ENCODE peak calls at places on chromosomes 1 and 21, in nine cellular contexts. One of them, this sample, is unnamed.

GRCh38 chr21:31945576-31945975 is 72.8 kb downstream of the HUNK start:
- DNase-seq in memory B cell: no peak
- DNase-seq in HCT116: no peak
- DNase-seq in GM06990: no peak
- DNase-seq in lung: no peak
- DNase-seq in T-helper 2 cell: no peak
- DNase-seq in GM23248: peak
- DNase-seq in CD4-positive, alpha-beta T cell: no peak
- DNase-seq in GF-D8: no peak
- DNase-seq in this sample: no peak

GRCh38 chr1:53110370-53111072 is 31.9 kb downstream of the SLC1A7 start:
- DNase-seq in memory B cell: no peak
- DNase-seq in HCT116: no peak
- DNase-seq in GM06990: no peak
- DNase-seq in lung: peak
- DNase-seq in T-helper 2 cell: no peak
- DNase-seq in GM23248: peak
- DNase-seq in CD4-positive, alpha-beta T cell: no peak
- DNase-seq in GF-D8: no peak
- DNase-seq in this sample: no peak

GRCh38 chr1:65026235-65026634 is 59.9 kb upstream of the JAK1 start:
- DNase-seq in memory B cell: no peak
- DNase-seq in HCT116: no peak
- DNase-seq in GM06990: no peak
- DNase-seq in lung: no peak
- DNase-seq in T-helper 2 cell: no peak
- DNase-seq in GM23248: no peak
- DNase-seq in CD4-positive, alpha-beta T cell: no peak
- DNase-seq in GF-D8: no peak
- DNase-seq in this sample: no peak

GRCh38 chr1:23394664-23395063 is 25.0 kb upstream of the ZNF436 start:
- DNase-seq in memory B cell: no peak
- DNase-seq in HCT116: no peak
- DNase-seq in GM06990: no peak
- DNase-seq in lung: peak
- DNase-seq in T-helper 2 cell: no peak
- DNase-seq in GM23248: peak
- DNase-seq in CD4-positive, alpha-beta T cell: no peak
- DNase-seq in GF-D8: no peak
- DNase-seq in this sample: no peak

GRCh38 chr1:1236945-1237873 is 5.2 kb downstream of the B3GALT6 start:
- DNase-seq in memory B cell: no peak
- DNase-seq in HCT116: no peak
- DNase-seq in GM06990: no peak
- DNase-seq in lung: no peak
- DNase-seq in T-helper 2 cell: no peak
- DNase-seq in GM23248: no peak
- DNase-seq in CD4-positive, alpha-beta T cell: no peak
- DNase-seq in GF-D8: no peak
- DNase-seq in this sample: no peak

GRCh38 chr1:42784946-42785693 is at the start of gene TMEM269:
- DNase-seq in memory B cell: no peak
- DNase-seq in HCT116: no peak
- DNase-seq in GM06990: no peak
- DNase-seq in lung: no peak
- DNase-seq in T-helper 2 cell: peak
- DNase-seq in GM23248: peak
- DNase-seq in CD4-positive, alpha-beta T cell: peak
- DNase-seq in GF-D8: no peak
- DNase-seq in this sample: no peak

GRCh38 chr1:218557731-218558130 is 212.6 kb downstream of the TGFB2 start:
- DNase-seq in memory B cell: no peak
- DNase-seq in HCT116: no peak
- DNase-seq in GM06990: no peak
- DNase-seq in lung: no peak
- DNase-seq in T-helper 2 cell: no peak
- DNase-seq in GM23248: no peak
- DNase-seq in CD4-positive, alpha-beta T cell: no peak
- DNase-seq in GF-D8: no peak
- DNase-seq in this sample: no peak

GRCh38 chr1:196295766-196296165 is 312.5 kb downstream of the KCNT2 start:
- DNase-seq in memory B cell: no peak
- DNase-seq in HCT116: no peak
- DNase-seq in GM06990: no peak
- DNase-seq in lung: no peak
- DNase-seq in T-helper 2 cell: no peak
- DNase-seq in GM23248: no peak
- DNase-seq in CD4-positive, alpha-beta T cell: no peak
- DNase-seq in GF-D8: no peak
- DNase-seq in this sample: no peak

GRCh38 chr1:211371406-211372105 is 44.9 kb downstream of the TRAF5 start:
- DNase-seq in memory B cell: no peak
- DNase-seq in HCT116: no peak
- DNase-seq in GM06990: no peak
- DNase-seq in lung: no peak
- DNase-seq in T-helper 2 cell: no peak
- DNase-seq in GM23248: no peak
- DNase-seq in CD4-positive, alpha-beta T cell: no peak
- DNase-seq in GF-D8: no peak
- DNase-seq in this sample: no peak

GRCh38 chr1:219568728-219569127 is 44.2 kb downstream of the ZC3H11B start:
- DNase-seq in memory B cell: no peak
- DNase-seq in HCT116: no peak
- DNase-seq in GM06990: no peak
- DNase-seq in lung: no peak
- DNase-seq in T-helper 2 cell: no peak
- DNase-seq in GM23248: peak
- DNase-seq in CD4-positive, alpha-beta T cell: no peak
- DNase-seq in GF-D8: no peak
- DNase-seq in this sample: no peak

GRCh38 chr1:161095230-161095629 is 2.9 kb upstream of the KLHDC9 start:
- DNase-seq in memory B cell: no peak
- DNase-seq in HCT116: no peak
- DNase-seq in GM06990: no peak
- DNase-seq in lung: no peak
- DNase-seq in T-helper 2 cell: no peak
- DNase-seq in GM23248: no peak
- DNase-seq in CD4-positive, alpha-beta T cell: no peak
- DNase-seq in GF-D8: no peak
- DNase-seq in this sample: no peak

GRCh38 chr1:172167801-172168596 is 252.5 kb upstream of the C1orf105 start:
- DNase-seq in memory B cell: no peak
- DNase-seq in HCT116: no peak
- DNase-seq in GM06990: no peak
- DNase-seq in lung: no peak
- DNase-seq in T-helper 2 cell: no peak
- DNase-seq in GM23248: peak
- DNase-seq in CD4-positive, alpha-beta T cell: no peak
- DNase-seq in GF-D8: no peak
- DNase-seq in this sample: no peak

GRCh38 chr1:80171101-80171500 is 1164.6 kb upstream of the ADGRL4 start:
- DNase-seq in memory B cell: no peak
- DNase-seq in HCT116: no peak
- DNase-seq in GM06990: no peak
- DNase-seq in lung: no peak
- DNase-seq in T-helper 2 cell: no peak
- DNase-seq in GM23248: no peak
- DNase-seq in CD4-positive, alpha-beta T cell: no peak
- DNase-seq in GF-D8: no peak
- DNase-seq in this sample: no peak

GRCh38 chr1:184199036-184199796 is 147.7 kb downstream of the TSEN15 start:
- DNase-seq in memory B cell: no peak
- DNase-seq in HCT116: no peak
- DNase-seq in GM06990: no peak
- DNase-seq in lung: no peak
- DNase-seq in T-helper 2 cell: no peak
- DNase-seq in GM23248: peak
- DNase-seq in CD4-positive, alpha-beta T cell: no peak
- DNase-seq in GF-D8: no peak
- DNase-seq in this sample: no peak

GRCh38 chr1:90745972-90746371 is 28.9 kb upstream of the BARHL2 start:
- DNase-seq in memory B cell: no peak
- DNase-seq in HCT116: no peak
- DNase-seq in GM06990: no peak
- DNase-seq in lung: no peak
- DNase-seq in T-helper 2 cell: no peak
- DNase-seq in GM23248: no peak
- DNase-seq in CD4-positive, alpha-beta T cell: no peak
- DNase-seq in GF-D8: no peak
- DNase-seq in this sample: no peak

GRCh38 chr21:15533618-15534017 is 196.2 kb upstream of the USP25 start:
- DNase-seq in memory B cell: no peak
- DNase-seq in HCT116: no peak
- DNase-seq in GM06990: no peak
- DNase-seq in lung: no peak
- DNase-seq in T-helper 2 cell: no peak
- DNase-seq in GM23248: no peak
- DNase-seq in CD4-positive, alpha-beta T cell: no peak
- DNase-seq in GF-D8: no peak
- DNase-seq in this sample: no peak

GRCh38 chr21:14943636-14944035 is 121.2 kb downstream of the NRIP1 start:
- DNase-seq in memory B cell: no peak
- DNase-seq in HCT116: no peak
- DNase-seq in GM06990: no peak
- DNase-seq in lung: no peak
- DNase-seq in T-helper 2 cell: no peak
- DNase-seq in GM23248: no peak
- DNase-seq in CD4-positive, alpha-beta T cell: no peak
- DNase-seq in GF-D8: no peak
- DNase-seq in this sample: no peak

GRCh38 chr1:37001697-37002096 is 32.6 kb downstream of the GRIK3 start:
- DNase-seq in memory B cell: no peak
- DNase-seq in HCT116: no peak
- DNase-seq in GM06990: no peak
- DNase-seq in lung: no peak
- DNase-seq in T-helper 2 cell: no peak
- DNase-seq in GM23248: no peak
- DNase-seq in CD4-positive, alpha-beta T cell: no peak
- DNase-seq in GF-D8: no peak
- DNase-seq in this sample: no peak

GRCh38 chr1:12477936-12478611 is 139.9 kb downstream of the DHRS3 start:
- DNase-seq in memory B cell: no peak
- DNase-seq in HCT116: peak
- DNase-seq in GM06990: no peak
- DNase-seq in lung: peak
- DNase-seq in T-helper 2 cell: no peak
- DNase-seq in GM23248: peak
- DNase-seq in CD4-positive, alpha-beta T cell: no peak
- DNase-seq in GF-D8: peak
- DNase-seq in this sample: peak

GRCh38 chr1:154386643-154387352 is 18.3 kb upstream of the IL6R start:
- DNase-seq in memory B cell: peak
- DNase-seq in HCT116: no peak
- DNase-seq in GM06990: peak
- DNase-seq in lung: peak
- DNase-seq in T-helper 2 cell: peak
- DNase-seq in GM23248: peak
- DNase-seq in CD4-positive, alpha-beta T cell: peak
- DNase-seq in GF-D8: no peak
- DNase-seq in this sample: no peak

GRCh38 chr1:76012341-76013208 is 62.0 kb upstream of the ST6GALNAC3 start:
- DNase-seq in memory B cell: no peak
- DNase-seq in HCT116: no peak
- DNase-seq in GM06990: no peak
- DNase-seq in lung: no peak
- DNase-seq in T-helper 2 cell: no peak
- DNase-seq in GM23248: peak
- DNase-seq in CD4-positive, alpha-beta T cell: no peak
- DNase-seq in GF-D8: no peak
- DNase-seq in this sample: no peak

GRCh38 chr21:14453964-14454641 is 71.2 kb upstream of the HSPA13 start:
- DNase-seq in memory B cell: no peak
- DNase-seq in HCT116: no peak
- DNase-seq in GM06990: peak
- DNase-seq in lung: no peak
- DNase-seq in T-helper 2 cell: no peak
- DNase-seq in GM23248: no peak
- DNase-seq in CD4-positive, alpha-beta T cell: no peak
- DNase-seq in GF-D8: peak
- DNase-seq in this sample: no peak

GRCh38 chr1:20405051-20405754 is 80.8 kb downstream of the CAMK2N1 start:
- DNase-seq in memory B cell: no peak
- DNase-seq in HCT116: no peak
- DNase-seq in GM06990: no peak
- DNase-seq in lung: no peak
- DNase-seq in T-helper 2 cell: no peak
- DNase-seq in GM23248: no peak
- DNase-seq in CD4-positive, alpha-beta T cell: no peak
- DNase-seq in GF-D8: no peak
- DNase-seq in this sample: no peak

GRCh38 chr1:58773406-58773840 is 10.4 kb downstream of the JUN start:
- DNase-seq in memory B cell: no peak
- DNase-seq in HCT116: no peak
- DNase-seq in GM06990: no peak
- DNase-seq in lung: peak
- DNase-seq in T-helper 2 cell: no peak
- DNase-seq in GM23248: peak
- DNase-seq in CD4-positive, alpha-beta T cell: no peak
- DNase-seq in GF-D8: peak
- DNase-seq in this sample: no peak

This sample was measured in Panc1.